ENCODE peak calls at places on chromosome 12, in eight cellular contexts. P, T, Q, S, H, Z, W and J are unnamed samples.

GRCh38 chr12:65808580-65808979 is 15.7 kb upstream of the HMGA2 start:
- DNase-seq in P (no peak), T (no peak), Q (no peak), S (no peak), H (no peak), Z (no peak), W (no peak), J (no peak)

GRCh38 chr12:75889214-75889613 is 142.4 kb downstream of the PHLDA1 start:
- DNase-seq in P (no peak), T (peak; percentile 56), Q (no peak), S (no peak), H (no peak), Z (no peak), W (no peak), J (no peak)

GRCh38 chr12:131901431-131902331 is 7.3 kb downstream of the ULK1 start:
- DNase-seq in P (no peak), T (no peak), Q (peak; percentile 31), S (no peak), H (no peak), Z (peak; percentile 72), W (no peak), J (no peak)

GRCh38 chr12:93773122-93773871 is 96.1 kb downstream of the CRADD start:
- DNase-seq in P (no peak), T (no peak), Q (no peak), S (no peak), H (no peak), Z (no peak), W (no peak), J (peak; percentile 56)

GRCh38 chr12:59283012-59283411 is 312.8 kb upstream of the SLC16A7 start:
- DNase-seq in P (no peak), T (peak; percentile 64), Q (no peak), S (no peak), H (no peak), Z (no peak), W (no peak), J (no peak)

GRCh38 chr12:95258146-95258545 is 40.5 kb downstream of the VEZT start:
- DNase-seq in P (no peak), T (no peak), Q (no peak), S (no peak), H (peak; percentile 49), Z (no peak), W (no peak), J (no peak)

GRCh38 chr12:47394070-47394469 is 311.8 kb downstream of the RPAP3 start:
- DNase-seq in P (no peak), T (peak; percentile 8), Q (no peak), S (no peak), H (no peak), Z (no peak), W (no peak), J (no peak)

GRCh38 chr12:124699878-124700277 is 132.5 kb upstream of the NCOR2 start:
- DNase-seq in P (no peak), T (no peak), Q (no peak), S (no peak), H (no peak), Z (no peak), W (no peak), J (no peak)

GRCh38 chr12:132761911-132762583 is 415 bp upstream of the ANKLE2 start:
- DNase-seq in P (peak; percentile 68), T (peak; percentile 92), Q (peak; percentile 85), S (peak; percentile 85), H (peak; percentile 95), Z (peak; percentile 90), W (no peak), J (peak; percentile 84)

GRCh38 chr12:67354322-67354721 is 85.2 kb downstream of the CAND1 start:
- DNase-seq in P (no peak), T (no peak), Q (no peak), S (no peak), H (no peak), Z (no peak), W (no peak), J (peak; percentile 66)

DNA sequence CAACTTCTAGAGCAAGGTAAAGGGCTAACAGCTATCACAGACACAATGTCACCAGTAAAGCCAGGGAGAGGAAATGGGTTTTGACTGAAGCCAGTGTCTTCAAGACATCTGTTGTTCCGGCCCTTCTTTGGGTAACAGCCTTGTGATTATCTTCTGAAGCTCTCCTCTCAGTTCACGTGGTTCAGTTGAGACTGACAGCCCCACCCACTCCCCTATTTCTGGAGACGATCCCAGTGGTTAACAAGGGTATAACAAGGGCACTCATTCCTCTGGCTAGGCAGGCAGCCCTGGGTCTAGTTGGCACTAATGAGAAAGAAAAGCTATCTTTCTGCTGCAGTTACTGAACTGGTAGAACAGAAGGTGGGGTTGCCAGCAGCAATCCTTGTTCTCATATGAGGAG is 6.9 kb downstream of the GNPTAB start:
- DNase-seq in P (peak; percentile 79), T (peak; percentile 87), Q (peak; percentile 36), S (peak; percentile 82), H (peak; percentile 64), Z (peak; percentile 26), W (no peak), J (peak; percentile 14)
- TF ChIP-seq CTCF in P (no peak), T (no peak), Q (peak; percentile 35), S (no peak), H (peak; percentile 27), Z (peak; percentile 25), W (peak; percentile 6), J (peak; percentile 28)

GRCh38 chr12:23950775-23951391 is 1.4 kb upstream of the SOX5 start:
- DNase-seq in P (no peak), T (peak; percentile 7), Q (no peak), S (no peak), H (no peak), Z (no peak), W (no peak), J (peak; percentile 12)
- H3K4me3 ChIP-seq in P (peak overlapping the region; percentile 1), T (peak overlapping the region; percentile 59), Q (no peak overlapping the region), S (no peak overlapping the region), H (no peak overlapping the region), Z (peak overlapping the region; percentile 51), W (peak overlapping the region; percentile 60), J (peak overlapping the region; percentile 56)

GRCh38 chr12:2477009-2477766 is 317.6 kb upstream of the FKBP4 start:
- DNase-seq in P (no peak), T (no peak), Q (no peak), S (no peak), H (no peak), Z (no peak), W (no peak), J (no peak)
- TF ChIP-seq CTCF in P (no peak), T (no peak), Q (no peak), S (no peak), H (no peak), Z (no peak), W (no peak), J (no peak)

DNA sequence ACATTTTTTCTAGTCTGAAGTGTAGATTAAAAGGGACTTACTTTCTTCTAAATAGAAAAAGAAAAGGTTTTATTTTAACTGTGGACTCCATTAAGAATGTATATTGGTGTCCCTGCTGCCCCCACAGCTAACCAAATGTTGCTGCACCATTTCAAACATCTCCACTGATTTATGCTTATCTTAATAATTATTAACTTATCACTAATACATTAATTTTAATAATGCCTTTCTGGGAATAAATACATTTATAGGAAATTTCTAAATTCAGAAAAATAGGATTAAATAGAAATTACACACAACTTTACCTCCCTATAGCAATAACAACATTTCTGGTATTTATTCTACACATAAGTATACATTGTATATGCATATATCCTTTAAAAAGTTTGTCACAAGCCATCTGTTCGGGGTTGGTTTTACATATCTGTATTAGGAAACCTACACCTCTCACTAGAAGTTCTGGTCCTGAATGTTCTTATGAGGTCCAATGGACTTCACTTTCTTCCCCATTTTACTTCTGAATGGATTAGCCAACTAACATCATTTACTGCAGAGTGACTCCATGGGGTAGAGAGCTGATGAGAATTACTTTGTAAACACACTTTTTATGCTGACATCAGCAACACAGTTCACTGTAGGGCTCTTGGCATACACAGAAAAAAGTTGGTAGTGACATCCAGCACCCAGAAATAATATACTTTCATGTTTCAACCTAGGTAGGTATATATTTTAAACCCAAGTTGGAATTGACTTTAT is 9.4 kb upstream of the SELPLG start:
- DNase-seq in P (no peak), T (no peak), Q (no peak), S (no peak), H (no peak), Z (no peak), W (no peak), J (no peak)
- H3K4me3 ChIP-seq in P (no peak overlapping the region), T (no peak overlapping the region), Q (no peak overlapping the region), S (no peak overlapping the region), H (no peak overlapping the region), Z (no peak overlapping the region), W (no peak overlapping the region), J (no peak overlapping the region)

GRCh38 chr12:5003025-5003666 is 40.5 kb upstream of the KCNA5 start:
- DNase-seq in P (peak; percentile 35), T (peak; percentile 87), Q (peak; percentile 74), S (peak; percentile 57), H (peak; percentile 52), Z (peak; percentile 66), W (peak; percentile 18), J (peak; percentile 66)
- TF ChIP-seq CTCF in P (no peak), T (peak; percentile 96), Q (peak; percentile 93), S (peak; percentile 74), H (peak; percentile 78), Z (peak; percentile 89), W (peak; percentile 99), J (peak; percentile 100)

GRCh38 chr12:16586350-16587109 is 19.4 kb downstream of the LMO3 start:
- DNase-seq in P (no peak), T (no peak), Q (peak; percentile 53), S (no peak), H (no peak), Z (no peak), W (no peak), J (peak; percentile 97)
- H3K4me3 ChIP-seq in P (no peak overlapping the region), T (no peak overlapping the region), Q (no peak overlapping the region), S (no peak overlapping the region), H (no peak overlapping the region), Z (no peak overlapping the region), W (no peak overlapping the region), J (no peak overlapping the region)

GRCh38 chr12:14010989-14011388 is 29.6 kb upstream of the GRIN2B start:
- DNase-seq in P (no peak), T (no peak), Q (no peak), S (no peak), H (no peak), Z (no peak), W (no peak), J (no peak)
- TF ChIP-seq CTCF in P (no peak), T (no peak), Q (no peak), S (no peak), H (no peak), Z (no peak), W (no peak), J (no peak)

GRCh38 chr12:90085491-90086274 is 377.0 kb upstream of the ATP2B1 start:
- DNase-seq in P (no peak), T (no peak), Q (no peak), S (no peak), H (peak; percentile 49), Z (no peak), W (peak; percentile 32), J (peak; percentile 57)
- H3K4me3 ChIP-seq in P (no peak overlapping the region), T (no peak overlapping the region), Q (no peak overlapping the region), S (no peak overlapping the region), H (no peak overlapping the region), Z (no peak overlapping the region), W (peak overlapping the region; percentile 31), J (no peak overlapping the region)

DNA sequence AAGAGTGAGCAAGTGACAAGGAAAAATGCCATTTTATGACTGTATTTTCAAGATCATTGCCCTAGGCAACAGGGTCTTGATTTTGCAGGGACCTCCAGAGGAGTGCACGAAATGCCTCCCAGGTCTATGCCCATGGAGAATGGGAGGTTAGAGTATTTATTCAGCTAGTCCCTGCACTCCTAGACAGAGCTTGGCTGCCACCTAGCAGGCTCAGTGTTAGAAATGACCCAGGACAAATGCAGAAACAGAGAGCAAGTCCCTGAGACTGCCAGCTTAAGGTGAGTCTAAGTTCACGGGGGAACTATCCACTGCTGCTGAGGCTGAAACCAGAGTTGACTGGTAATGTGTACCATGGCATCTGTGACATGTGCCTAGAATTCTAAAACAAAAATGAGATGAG is 506.4 kb downstream of the MED13L start:
- DNase-seq in P (no peak), T (peak; percentile 35), Q (no peak), S (no peak), H (peak; percentile 47), Z (peak; percentile 8), W (no peak), J (no peak)
- TF ChIP-seq CTCF in P (no peak), T (peak; percentile 53), Q (no peak), S (peak; percentile 41), H (peak; percentile 50), Z (no peak), W (peak; percentile 18), J (peak; percentile 3)